ENCODE peak calls at places on chromosomes 13 and 19, in eight cellular contexts. One of them, this sample, is unnamed.
A peak's percentile ranks its signal among the peaks of the same experiment; 100 is the strongest.

GRCh38 chr13:100550433-100550832 is 38.2 kb downstream of the GGACT start:
- DNase-seq in Peyer's patch: no peak
- DNase-seq in pancreas: no peak
- DNase-seq in mesenchymal stem cell: peak; percentile 69
- DNase-seq in CD8-positive, alpha-beta memory T cell: no peak
- DNase-seq in skeletal muscle cell: peak; percentile 30
- DNase-seq in BJ: peak; percentile 69
- DNase-seq in HAP-1: no peak
- DNase-seq in this sample: no peak

GRCh38 chr13:113785051-113786010 is 26.3 kb downstream of the TMEM255B start:
- DNase-seq in Peyer's patch: no peak
- DNase-seq in pancreas: peak; percentile 14
- DNase-seq in mesenchymal stem cell: peak; percentile 58
- DNase-seq in CD8-positive, alpha-beta memory T cell: no peak
- DNase-seq in skeletal muscle cell: peak; percentile 40
- DNase-seq in BJ: peak; percentile 71
- DNase-seq in HAP-1: no peak
- DNase-seq in this sample: no peak

GRCh38 chr19:15124572-15125231 is 17.5 kb downstream of the SYDE1 start:
- DNase-seq in Peyer's patch: peak; percentile 20
- DNase-seq in pancreas: peak; percentile 90
- DNase-seq in mesenchymal stem cell: peak; percentile 42
- DNase-seq in CD8-positive, alpha-beta memory T cell: no peak
- DNase-seq in skeletal muscle cell: no peak
- DNase-seq in BJ: no peak
- DNase-seq in HAP-1: no peak
- DNase-seq in this sample: peak; percentile 15

GRCh38 chr19:13946414-13946813 is 5.9 kb upstream of the DCAF15 start:
- DNase-seq in Peyer's patch: no peak
- DNase-seq in pancreas: no peak
- DNase-seq in mesenchymal stem cell: no peak
- DNase-seq in CD8-positive, alpha-beta memory T cell: no peak
- DNase-seq in skeletal muscle cell: no peak
- DNase-seq in BJ: no peak
- DNase-seq in HAP-1: no peak
- DNase-seq in this sample: no peak

GRCh38 chr19:7187605-7188339 is 106.4 kb downstream of the INSR start:
- DNase-seq in Peyer's patch: no peak
- DNase-seq in pancreas: peak; percentile 10
- DNase-seq in mesenchymal stem cell: no peak
- DNase-seq in CD8-positive, alpha-beta memory T cell: no peak
- DNase-seq in skeletal muscle cell: no peak
- DNase-seq in BJ: no peak
- DNase-seq in HAP-1: no peak
- DNase-seq in this sample: no peak

GRCh38 chr13:95327190-95327589 is 25.9 kb upstream of the ABCC4 start:
- DNase-seq in Peyer's patch: no peak
- DNase-seq in pancreas: no peak
- DNase-seq in mesenchymal stem cell: no peak
- DNase-seq in CD8-positive, alpha-beta memory T cell: no peak
- DNase-seq in skeletal muscle cell: no peak
- DNase-seq in BJ: no peak
- DNase-seq in HAP-1: no peak
- DNase-seq in this sample: peak; percentile 12

GRCh38 chr19:18208098-18208951 is 4.5 kb upstream of the RAB3A start:
- DNase-seq in Peyer's patch: peak; percentile 38
- DNase-seq in pancreas: no peak
- DNase-seq in mesenchymal stem cell: peak; percentile 63
- DNase-seq in CD8-positive, alpha-beta memory T cell: peak; percentile 53
- DNase-seq in skeletal muscle cell: no peak
- DNase-seq in BJ: peak; percentile 48
- DNase-seq in HAP-1: no peak
- DNase-seq in this sample: no peak

GRCh38 chr13:62512194-62513141 is 1096.8 kb upstream of the PCDH20 start:
- DNase-seq in Peyer's patch: no peak
- DNase-seq in pancreas: peak; percentile 33
- DNase-seq in mesenchymal stem cell: peak; percentile 18
- DNase-seq in CD8-positive, alpha-beta memory T cell: no peak
- DNase-seq in skeletal muscle cell: no peak
- DNase-seq in BJ: no peak
- DNase-seq in HAP-1: peak; percentile 28
- DNase-seq in this sample: no peak

GRCh38 chr19:38815059-38816001 is 2.6 kb upstream of the LGALS4 start:
- DNase-seq in Peyer's patch: no peak
- DNase-seq in pancreas: no peak
- DNase-seq in mesenchymal stem cell: no peak
- DNase-seq in CD8-positive, alpha-beta memory T cell: no peak
- DNase-seq in skeletal muscle cell: no peak
- DNase-seq in BJ: no peak
- DNase-seq in HAP-1: no peak
- DNase-seq in this sample: no peak

GRCh38 chr19:5016781-5017180 is 47.9 kb downstream of the KDM4B start:
- DNase-seq in Peyer's patch: no peak
- DNase-seq in pancreas: peak; percentile 14
- DNase-seq in mesenchymal stem cell: no peak
- DNase-seq in CD8-positive, alpha-beta memory T cell: no peak
- DNase-seq in skeletal muscle cell: no peak
- DNase-seq in BJ: no peak
- DNase-seq in HAP-1: no peak
- DNase-seq in this sample: no peak

GRCh38 chr13:110015253-110015652 is 228.9 kb upstream of the IRS2 start:
- DNase-seq in Peyer's patch: no peak
- DNase-seq in pancreas: peak; percentile 83
- DNase-seq in mesenchymal stem cell: no peak
- DNase-seq in CD8-positive, alpha-beta memory T cell: no peak
- DNase-seq in skeletal muscle cell: no peak
- DNase-seq in BJ: no peak
- DNase-seq in HAP-1: no peak
- DNase-seq in this sample: peak; percentile 65

GRCh38 chr13:44759723-44760360 is 183.7 kb upstream of the TSC22D1 start:
- DNase-seq in Peyer's patch: no peak
- DNase-seq in pancreas: peak; percentile 83
- DNase-seq in mesenchymal stem cell: peak; percentile 38
- DNase-seq in CD8-positive, alpha-beta memory T cell: no peak
- DNase-seq in skeletal muscle cell: peak; percentile 26
- DNase-seq in BJ: no peak
- DNase-seq in HAP-1: no peak
- DNase-seq in this sample: peak; percentile 80

GRCh38 chr13:45564108-45564507 is 51.4 kb downstream of the ERICH6B start:
- DNase-seq in Peyer's patch: no peak
- DNase-seq in pancreas: no peak
- DNase-seq in mesenchymal stem cell: peak; percentile 70
- DNase-seq in CD8-positive, alpha-beta memory T cell: no peak
- DNase-seq in skeletal muscle cell: peak; percentile 52
- DNase-seq in BJ: no peak
- DNase-seq in HAP-1: no peak
- DNase-seq in this sample: no peak

GRCh38 chr19:29837448-29837961 is 25.7 kb downstream of the CCNE1 start:
- DNase-seq in Peyer's patch: no peak
- DNase-seq in pancreas: no peak
- DNase-seq in mesenchymal stem cell: no peak
- DNase-seq in CD8-positive, alpha-beta memory T cell: peak; percentile 76
- DNase-seq in skeletal muscle cell: no peak
- DNase-seq in BJ: no peak
- DNase-seq in HAP-1: no peak
- DNase-seq in this sample: no peak

GRCh38 chr19:7492142-7493055 is 3.6 kb upstream of the PEX11G start:
- DNase-seq in Peyer's patch: no peak
- DNase-seq in pancreas: no peak
- DNase-seq in mesenchymal stem cell: peak; percentile 89
- DNase-seq in CD8-positive, alpha-beta memory T cell: no peak
- DNase-seq in skeletal muscle cell: no peak
- DNase-seq in BJ: no peak
- DNase-seq in HAP-1: no peak
- DNase-seq in this sample: no peak

GRCh38 chr19:3652422-3652821 is 25.8 kb upstream of the CACTIN start:
- DNase-seq in Peyer's patch: no peak
- DNase-seq in pancreas: peak; percentile 62
- DNase-seq in mesenchymal stem cell: no peak
- DNase-seq in CD8-positive, alpha-beta memory T cell: no peak
- DNase-seq in skeletal muscle cell: no peak
- DNase-seq in BJ: no peak
- DNase-seq in HAP-1: no peak
- DNase-seq in this sample: no peak

GRCh38 chr13:51246411-51247298 is 24.5 kb downstream of the FAM124A start:
- DNase-seq in Peyer's patch: no peak
- DNase-seq in pancreas: no peak
- DNase-seq in mesenchymal stem cell: no peak
- DNase-seq in CD8-positive, alpha-beta memory T cell: no peak
- DNase-seq in skeletal muscle cell: no peak
- DNase-seq in BJ: no peak
- DNase-seq in HAP-1: no peak
- DNase-seq in this sample: peak; percentile 43

GRCh38 chr13:105518086-105518485 is 1017.4 kb downstream of the EFNB2 start:
- DNase-seq in Peyer's patch: no peak
- DNase-seq in pancreas: no peak
- DNase-seq in mesenchymal stem cell: peak; percentile 25
- DNase-seq in CD8-positive, alpha-beta memory T cell: no peak
- DNase-seq in skeletal muscle cell: peak; percentile 62
- DNase-seq in BJ: peak; percentile 4
- DNase-seq in HAP-1: no peak
- DNase-seq in this sample: no peak

GRCh38 chr19:13220847-13221246 is 70.6 kb downstream of the IER2 start:
- DNase-seq in Peyer's patch: no peak
- DNase-seq in pancreas: no peak
- DNase-seq in mesenchymal stem cell: no peak
- DNase-seq in CD8-positive, alpha-beta memory T cell: no peak
- DNase-seq in skeletal muscle cell: no peak
- DNase-seq in BJ: no peak
- DNase-seq in HAP-1: no peak
- DNase-seq in this sample: no peak

GRCh38 chr13:53200498-53201453 is 172.2 kb downstream of the OLFM4 start:
- DNase-seq in Peyer's patch: no peak
- DNase-seq in pancreas: peak; percentile 91
- DNase-seq in mesenchymal stem cell: peak; percentile 8
- DNase-seq in CD8-positive, alpha-beta memory T cell: no peak
- DNase-seq in skeletal muscle cell: no peak
- DNase-seq in BJ: no peak
- DNase-seq in HAP-1: no peak
- DNase-seq in this sample: peak; percentile 34

GRCh38 chr13:113239986-113240385 is 30.6 kb downstream of the CUL4A start:
- DNase-seq in Peyer's patch: no peak
- DNase-seq in pancreas: no peak
- DNase-seq in mesenchymal stem cell: no peak
- DNase-seq in CD8-positive, alpha-beta memory T cell: no peak
- DNase-seq in skeletal muscle cell: no peak
- DNase-seq in BJ: no peak
- DNase-seq in HAP-1: no peak
- DNase-seq in this sample: no peak

GRCh38 chr13:59771272-59771671 is 392.5 kb downstream of the DIAPH3 start:
- DNase-seq in Peyer's patch: no peak
- DNase-seq in pancreas: no peak
- DNase-seq in mesenchymal stem cell: peak; percentile 36
- DNase-seq in CD8-positive, alpha-beta memory T cell: no peak
- DNase-seq in skeletal muscle cell: no peak
- DNase-seq in BJ: no peak
- DNase-seq in HAP-1: no peak
- DNase-seq in this sample: no peak

GRCh38 chr13:98657506-98658085 is 80.7 kb upstream of the STK24 start:
- DNase-seq in Peyer's patch: no peak
- DNase-seq in pancreas: no peak
- DNase-seq in mesenchymal stem cell: no peak
- DNase-seq in CD8-positive, alpha-beta memory T cell: no peak
- DNase-seq in skeletal muscle cell: no peak
- DNase-seq in BJ: peak; percentile 54
- DNase-seq in HAP-1: peak; percentile 9
- DNase-seq in this sample: no peak
- H3K4me3 ChIP-seq in Peyer's patch: no peak overlapping the region
- H3K4me3 ChIP-seq in pancreas: no peak overlapping the region
- H3K4me3 ChIP-seq in mesenchymal stem cell: no peak overlapping the region
- H3K4me3 ChIP-seq in CD8-positive, alpha-beta memory T cell: no peak overlapping the region
- H3K4me3 ChIP-seq in skeletal muscle cell: no peak overlapping the region
- H3K4me3 ChIP-seq in BJ: peak overlapping the region; percentile 6
- H3K4me3 ChIP-seq in HAP-1: no peak overlapping the region
- H3K4me3 ChIP-seq in this sample: no peak overlapping the region

DNA sequence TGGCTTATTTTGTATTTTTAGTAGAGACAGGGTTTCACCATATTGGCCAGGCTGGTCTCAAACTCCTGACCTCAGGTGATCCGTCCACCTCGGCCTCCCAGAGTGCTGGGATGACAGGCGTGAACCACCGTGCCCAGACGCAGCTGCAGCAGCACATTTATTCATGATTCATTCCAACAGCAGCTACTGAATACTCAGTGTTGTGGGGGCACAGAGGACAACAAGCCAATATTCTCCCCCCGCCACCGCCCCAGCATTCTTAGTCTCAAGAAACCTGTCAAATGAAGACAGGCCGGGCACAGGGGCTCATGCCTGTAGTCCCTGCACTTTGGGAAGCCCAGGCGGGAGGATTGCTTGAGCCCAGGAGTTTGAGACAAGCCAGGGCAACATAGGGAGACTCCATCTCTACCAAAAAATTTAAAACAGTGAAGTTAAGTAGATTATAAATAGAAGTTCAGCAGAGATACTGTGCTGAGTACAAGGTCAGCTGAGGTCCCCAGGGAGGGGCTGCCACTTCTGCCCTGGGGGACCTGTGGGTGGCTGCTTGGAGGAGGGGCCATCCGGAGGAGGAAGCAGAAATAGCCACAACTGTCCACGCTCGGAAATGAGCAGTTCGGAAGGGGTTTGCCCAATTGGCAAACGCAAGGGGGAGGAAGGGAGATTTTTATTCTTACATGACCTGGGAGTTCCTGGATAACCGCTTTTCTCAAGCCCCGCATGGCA is 4.3 kb downstream of the DOT1L start:
- DNase-seq in Peyer's patch: peak; percentile 89
- DNase-seq in pancreas: no peak
- DNase-seq in mesenchymal stem cell: peak; percentile 83
- DNase-seq in CD8-positive, alpha-beta memory T cell: no peak
- DNase-seq in skeletal muscle cell: no peak
- DNase-seq in BJ: no peak
- DNase-seq in HAP-1: no peak
- DNase-seq in this sample: no peak
- H3K4me3 ChIP-seq in Peyer's patch: no peak overlapping the region
- H3K4me3 ChIP-seq in pancreas: no peak overlapping the region
- H3K4me3 ChIP-seq in mesenchymal stem cell: no peak overlapping the region
- H3K4me3 ChIP-seq in CD8-positive, alpha-beta memory T cell: no peak overlapping the region
- H3K4me3 ChIP-seq in skeletal muscle cell: no peak overlapping the region
- H3K4me3 ChIP-seq in BJ: no peak overlapping the region
- H3K4me3 ChIP-seq in HAP-1: no peak overlapping the region
- H3K4me3 ChIP-seq in this sample: no peak overlapping the region

DNA sequence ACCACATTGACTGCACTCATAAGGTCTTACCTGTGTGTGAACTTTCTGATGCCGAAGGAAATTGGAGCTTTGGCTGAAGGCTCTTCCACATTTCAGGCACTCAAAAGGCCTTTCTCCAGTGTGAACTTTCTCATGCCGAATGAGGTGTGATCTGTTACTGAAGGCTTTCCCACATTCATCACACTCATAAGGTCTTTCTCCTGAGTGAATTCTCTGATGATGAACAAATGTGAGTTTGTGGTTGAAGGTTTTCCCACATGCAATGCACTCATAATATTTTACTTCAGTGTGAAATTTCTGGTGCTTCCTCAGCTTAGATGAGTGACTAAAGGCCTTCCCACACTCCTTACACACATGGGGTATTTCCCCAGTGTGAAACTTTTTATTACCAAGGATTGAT is 5.7 kb downstream of the ZNF132 start:
- DNase-seq in Peyer's patch: no peak
- DNase-seq in pancreas: no peak
- DNase-seq in mesenchymal stem cell: no peak
- DNase-seq in CD8-positive, alpha-beta memory T cell: no peak
- DNase-seq in skeletal muscle cell: no peak
- DNase-seq in BJ: no peak
- DNase-seq in HAP-1: no peak
- DNase-seq in this sample: no peak
- H3K4me3 ChIP-seq in Peyer's patch: no peak overlapping the region
- H3K4me3 ChIP-seq in pancreas: no peak overlapping the region
- H3K4me3 ChIP-seq in mesenchymal stem cell: no peak overlapping the region
- H3K4me3 ChIP-seq in CD8-positive, alpha-beta memory T cell: no peak overlapping the region
- H3K4me3 ChIP-seq in skeletal muscle cell: no peak overlapping the region
- H3K4me3 ChIP-seq in BJ: no peak overlapping the region
- H3K4me3 ChIP-seq in HAP-1: no peak overlapping the region
- H3K4me3 ChIP-seq in this sample: no peak overlapping the region

GRCh38 chr19:48866692-48867091 is 1.7 kb downstream of the PLEKHA4 start:
- DNase-seq in Peyer's patch: no peak
- DNase-seq in pancreas: no peak
- DNase-seq in mesenchymal stem cell: no peak
- DNase-seq in CD8-positive, alpha-beta memory T cell: no peak
- DNase-seq in skeletal muscle cell: no peak
- DNase-seq in BJ: no peak
- DNase-seq in HAP-1: no peak
- DNase-seq in this sample: no peak
- H3K4me3 ChIP-seq in Peyer's patch: no peak overlapping the region
- H3K4me3 ChIP-seq in pancreas: no peak overlapping the region
- H3K4me3 ChIP-seq in mesenchymal stem cell: no peak overlapping the region
- H3K4me3 ChIP-seq in CD8-positive, alpha-beta memory T cell: no peak overlapping the region
- H3K4me3 ChIP-seq in skeletal muscle cell: peak overlapping the region; percentile 60
- H3K4me3 ChIP-seq in BJ: peak overlapping the region; percentile 46
- H3K4me3 ChIP-seq in HAP-1: no peak overlapping the region
- H3K4me3 ChIP-seq in this sample: no peak overlapping the region

This sample was measured in prostate gland.